ENCODE peak calls at places on chromosomes 2 and 18, in six cellular contexts. One of them, this sample, is unnamed.

GRCh38 chr2:129732630-129733026 is 246.8 kb upstream of the RAB6C start:
- DNase-seq in ureter: peak; percentile 26
- DNase-seq in AG04450: no peak
- DNase-seq in dermis microvascular lymphatic vessel endothelial cell: no peak
- DNase-seq in tibial nerve: no peak
- DNase-seq in HFFc6: no peak
- DNase-seq in this sample: no peak

GRCh38 chr2:214881647-214882205 is 72.2 kb upstream of the BARD1 start:
- DNase-seq in AG04450: no peak
- DNase-seq in ureter: no peak
- DNase-seq in HFFc6: no peak
- DNase-seq in dermis microvascular lymphatic vessel endothelial cell: no peak
- DNase-seq in tibial nerve: no peak
- DNase-seq in this sample: no peak

GRCh38 chr2:217489145-217489960 is 513.4 kb downstream of the TNS1 start:
- DNase-seq in HFFc6: no peak
- DNase-seq in AG04450: no peak
- DNase-seq in tibial nerve: no peak
- DNase-seq in ureter: no peak
- DNase-seq in dermis microvascular lymphatic vessel endothelial cell: no peak
- DNase-seq in this sample: peak; percentile 69

GRCh38 chr2:121472465-121472993 is 58.2 kb upstream of the RNU4ATAC start:
- DNase-seq in dermis microvascular lymphatic vessel endothelial cell: no peak
- DNase-seq in HFFc6: no peak
- DNase-seq in AG04450: no peak
- DNase-seq in ureter: no peak
- DNase-seq in tibial nerve: no peak
- DNase-seq in this sample: no peak

GRCh38 chr2:219045937-219046550 is 4.7 kb upstream of the CFAP65 start:
- DNase-seq in HFFc6: no peak
- DNase-seq in ureter: no peak
- DNase-seq in AG04450: no peak
- DNase-seq in dermis microvascular lymphatic vessel endothelial cell: no peak
- DNase-seq in tibial nerve: no peak
- DNase-seq in this sample: no peak

GRCh38 chr18:56306793-56307192 is 331.6 kb downstream of the TXNL1 start:
- DNase-seq in ureter: no peak
- DNase-seq in AG04450: no peak
- DNase-seq in dermis microvascular lymphatic vessel endothelial cell: no peak
- DNase-seq in tibial nerve: no peak
- DNase-seq in HFFc6: no peak
- DNase-seq in this sample: no peak

GRCh38 chr2:195477248-195477995 is 179.6 kb upstream of the SLC39A10 start:
- DNase-seq in ureter: no peak
- DNase-seq in tibial nerve: no peak
- DNase-seq in dermis microvascular lymphatic vessel endothelial cell: no peak
- DNase-seq in AG04450: peak; percentile 63
- DNase-seq in HFFc6: peak; percentile 89
- DNase-seq in this sample: peak; percentile 87

GRCh38 chr2:43436431-43436830 is 159.4 kb downstream of the THADA start:
- DNase-seq in tibial nerve: no peak
- DNase-seq in dermis microvascular lymphatic vessel endothelial cell: no peak
- DNase-seq in ureter: no peak
- DNase-seq in HFFc6: no peak
- DNase-seq in AG04450: no peak
- DNase-seq in this sample: no peak

GRCh38 chr2:156189143-156189542 is 143.4 kb downstream of the NR4A2 start:
- DNase-seq in ureter: no peak
- DNase-seq in dermis microvascular lymphatic vessel endothelial cell: no peak
- DNase-seq in AG04450: no peak
- DNase-seq in HFFc6: no peak
- DNase-seq in tibial nerve: no peak
- DNase-seq in this sample: no peak

This sample was measured in foreskin keratinocyte.